ENCODE peak calls at places on chromosomes 16 and 17, in six cellular contexts. E is IMR-90, U is K562, D is GM12878, X is A549, P is HepG2. W is an unnamed sample.

GRCh38 chr16:11674001-11674817 is 6.0 kb downstream of the SNN start:
- DNase-seq in E (no peak), U (no peak), D (no peak), X (no peak), P (no peak), W (no peak)

GRCh38 chr17:45782889-45783592 is 1.1 kb upstream of the CRHR1 start:
- DNase-seq in E (no peak), U (peak), D (no peak), X (peak), P (no peak), W (peak)

GRCh38 chr17:66126231-66126630 is 65.7 kb downstream of the CEP112 start:
- DNase-seq in E (peak), U (no peak), D (no peak), X (no peak), P (no peak), W (no peak)

GRCh38 chr17:75909051-75909811 is 4.5 kb upstream of the MRPL38 start:
- DNase-seq in E (no peak), U (no peak), D (no peak), X (no peak), P (no peak), W (no peak)

GRCh38 chr17:5110816-5111215 is 862 bp downstream of the ZNF232 start:
- DNase-seq in E (no peak), U (no peak), D (no peak), X (no peak), P (peak), W (no peak)

GRCh38 chr17:33750943-33751701 is 458.0 kb upstream of the ASIC2 start:
- DNase-seq in E (peak), U (peak), D (peak), X (peak), P (peak), W (peak)

GRCh38 chr17:55063857-55064485 is 95.4 kb downstream of the STXBP4 start:
- DNase-seq in E (no peak), U (no peak), D (no peak), X (no peak), P (no peak), W (no peak)

GRCh38 chr17:10752696-10753095 is 22.9 kb upstream of the TMEM220 start:
- DNase-seq in E (no peak), U (no peak), D (no peak), X (no peak), P (no peak), W (no peak)

GRCh38 chr16:715448-716249 is 731 bp downstream of the METRN start:
- DNase-seq in E (no peak), U (peak), D (no peak), X (no peak), P (no peak), W (no peak)

GRCh38 chr16:5977329-5977728 is 879.7 kb upstream of the EEF2KMT start:
- DNase-seq in E (no peak), U (no peak), D (no peak), X (no peak), P (no peak), W (no peak)

GRCh38 chr17:10471853-10472252 is 2.5 kb upstream of the MYH4 start:
- DNase-seq in E (peak), U (no peak), D (no peak), X (no peak), P (no peak), W (no peak)

GRCh38 chr16:81697321-81697885 is 81.7 kb upstream of the PLCG2 start:
- DNase-seq in E (peak), U (peak), D (no peak), X (peak), P (peak), W (peak)

GRCh38 chr16:4272114-4272954 is 489 bp downstream of the TFAP4 start:
- DNase-seq in E (no peak), U (peak), D (no peak), X (peak), P (peak), W (peak)

GRCh38 chr17:38364741-38365140 is 13.1 kb downstream of the SOCS7 start:
- DNase-seq in E (no peak), U (no peak), D (no peak), X (no peak), P (no peak), W (no peak)

GRCh38 chr17:33983824-33984574 is 271.1 kb upstream of the CCL2 start:
- DNase-seq in E (no peak), U (no peak), D (no peak), X (no peak), P (no peak), W (no peak)

GRCh38 chr16:84899414-84899813 is 79.6 kb downstream of the CRISPLD2 start:
- DNase-seq in E (no peak), U (no peak), D (no peak), X (no peak), P (no peak), W (no peak)

GRCh38 chr17:30229012-30229411 is 6.5 kb downstream of the SLC6A4 start:
- DNase-seq in E (no peak), U (no peak), D (no peak), X (no peak), P (peak), W (no peak)

GRCh38 chr17:4161560-4162221 is 18.7 kb downstream of the CYB5D2 start:
- DNase-seq in E (no peak), U (peak), D (no peak), X (no peak), P (no peak), W (no peak)

GRCh38 chr16:60123387-60124023 is 1389.4 kb upstream of the GOT2 start:
- DNase-seq in E (no peak), U (no peak), D (no peak), X (no peak), P (no peak), W (no peak)

GRCh38 chr16:49543315-49543946 is 169.8 kb downstream of the C16orf78 start:
- DNase-seq in E (no peak), U (no peak), D (no peak), X (no peak), P (no peak), W (no peak)

GRCh38 chr16:19704321-19705130 is 13.5 kb downstream of the KNOP1 start:
- DNase-seq in E (peak), U (no peak), D (no peak), X (no peak), P (no peak), W (no peak)

GRCh38 chr17:80861360-80861861 is 130.2 kb upstream of the CHMP6 start:
- DNase-seq in E (no peak), U (no peak), D (no peak), X (no peak), P (no peak), W (no peak)
- TF ChIP-seq BHLHE40 in E (no peak), U (no peak), D (no peak), X (no peak), P (no peak), W (no peak)

DNA sequence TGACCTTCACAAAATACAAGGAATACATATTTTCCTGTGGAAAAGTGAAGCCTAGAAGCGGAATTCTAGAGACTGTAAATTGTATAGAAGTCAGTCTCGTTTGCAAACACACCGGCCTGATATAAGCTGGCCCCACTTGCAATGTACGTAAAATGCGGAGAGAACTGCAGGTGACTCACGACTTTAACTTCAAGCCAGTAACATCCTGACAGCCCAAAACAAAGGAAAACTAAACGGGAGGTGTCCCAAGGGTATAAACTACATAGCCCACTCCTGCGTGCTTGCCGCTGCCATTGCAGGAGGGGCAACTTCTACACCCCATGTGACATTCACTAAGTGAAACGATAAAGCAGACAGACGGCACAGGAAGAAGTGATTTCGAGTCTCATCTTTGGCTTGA is 101.6 kb downstream of the CYTH1 start:
- DNase-seq in E (no peak), U (no peak), D (no peak), X (no peak), P (no peak), W (no peak)
- TF ChIP-seq BHLHE40 in E (no peak), U (no peak), D (no peak), X (no peak), P (no peak), W (no peak)

GRCh38 chr16:29926675-29927522 is 873 bp upstream of the KCTD13 start:
- DNase-seq in E (peak), U (peak), D (no peak), X (peak), P (peak), W (peak)
- TF ChIP-seq BHLHE40 in E (no peak), U (no peak), D (no peak), X (no peak), P (no peak), W (no peak)

DNA sequence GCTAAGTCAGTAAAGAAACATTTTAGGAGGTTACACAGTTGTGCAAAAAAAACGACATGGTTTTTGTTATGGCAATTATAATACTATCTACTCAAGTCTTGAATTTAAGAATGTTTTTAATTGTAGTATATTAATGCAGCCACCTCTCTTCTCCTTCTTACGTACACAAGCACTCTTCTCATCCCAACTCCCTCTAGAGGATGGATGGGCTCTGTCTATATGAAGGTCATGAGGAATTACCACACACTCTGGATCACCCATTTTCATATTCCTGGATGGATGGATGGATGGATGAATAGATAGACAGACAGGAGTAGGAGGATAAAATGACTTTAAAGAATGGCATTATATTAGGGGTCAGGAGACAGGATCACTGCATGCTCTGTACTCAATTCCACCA is 120.0 kb downstream of the PHKB start:
- DNase-seq in E (no peak), U (no peak), D (no peak), X (no peak), P (peak), W (no peak)
- TF ChIP-seq BHLHE40 in E (no peak), U (no peak), D (no peak), X (no peak), P (no peak), W (no peak)

GRCh38 chr17:61400058-61400785 is 579 bp downstream of the TBX2 start:
- DNase-seq in E (peak), U (no peak), D (no peak), X (peak), P (no peak), W (peak)

GRCh38 chr17:61400786-61401279 is 1.2 kb downstream of the TBX2 start:
- DNase-seq in E (no peak), U (no peak), D (no peak), X (no peak), P (no peak), W (peak)

GRCh38 chr17:61401280-61402072 is 1.8 kb downstream of the TBX2 start:
- DNase-seq in E (peak), U (no peak), D (no peak), X (no peak), P (no peak), W (no peak)

GRCh38 chr17:61402978-61403845 is 3.6 kb downstream of the TBX2 start:
- DNase-seq in E (peak), U (no peak), D (no peak), X (no peak), P (no peak), W (no peak)

DNA sequence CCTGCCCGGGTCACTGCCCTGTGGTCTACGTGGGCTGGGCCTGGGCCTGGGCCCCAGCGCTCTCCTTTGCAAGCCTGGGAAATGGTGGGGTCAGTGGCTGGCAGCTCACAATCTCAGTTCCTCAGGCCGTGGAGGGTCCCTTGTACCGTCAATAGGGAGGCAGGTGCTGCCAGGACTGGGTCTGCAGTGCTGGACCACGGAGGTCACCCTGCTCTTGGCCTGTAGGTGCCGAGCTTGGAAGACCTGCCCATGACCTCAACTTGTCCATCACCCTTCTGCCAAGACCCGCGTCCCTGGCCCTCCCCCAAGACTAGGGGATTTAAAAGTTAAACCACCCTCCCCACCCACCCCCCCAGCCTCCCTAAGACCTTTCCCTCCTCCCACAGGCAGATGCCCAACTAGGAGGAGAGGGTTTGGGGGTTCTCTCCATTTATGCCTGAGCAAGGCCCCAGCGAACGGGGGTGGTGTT is 2.5 kb downstream of the TBX2 start:
- DNase-seq in E (no peak), U (no peak), D (no peak), X (no peak), P (no peak), W (no peak)
- TF ChIP-seq BHLHE40 in E (no peak), U (no peak), D (no peak), X (no peak), P (no peak), W (no peak)

GRCh38 chr17:59380474-59380873 is 49.0 kb downstream of the YPEL2 start:
- DNase-seq in E (no peak), U (no peak), D (no peak), X (no peak), P (no peak), W (no peak)

GRCh38 chr17:59381716-59382570 is 50.5 kb downstream of the YPEL2 start:
- DNase-seq in E (no peak), U (no peak), D (no peak), X (no peak), P (no peak), W (no peak)

GRCh38 chr17:59375858-59376257 is 44.4 kb downstream of the YPEL2 start:
- DNase-seq in E (no peak), U (no peak), D (peak), X (no peak), P (no peak), W (no peak)

GRCh38 chr17:59377410-59377809 is 46.0 kb downstream of the YPEL2 start:
- DNase-seq in E (peak), U (no peak), D (no peak), X (no peak), P (no peak), W (no peak)

DNA sequence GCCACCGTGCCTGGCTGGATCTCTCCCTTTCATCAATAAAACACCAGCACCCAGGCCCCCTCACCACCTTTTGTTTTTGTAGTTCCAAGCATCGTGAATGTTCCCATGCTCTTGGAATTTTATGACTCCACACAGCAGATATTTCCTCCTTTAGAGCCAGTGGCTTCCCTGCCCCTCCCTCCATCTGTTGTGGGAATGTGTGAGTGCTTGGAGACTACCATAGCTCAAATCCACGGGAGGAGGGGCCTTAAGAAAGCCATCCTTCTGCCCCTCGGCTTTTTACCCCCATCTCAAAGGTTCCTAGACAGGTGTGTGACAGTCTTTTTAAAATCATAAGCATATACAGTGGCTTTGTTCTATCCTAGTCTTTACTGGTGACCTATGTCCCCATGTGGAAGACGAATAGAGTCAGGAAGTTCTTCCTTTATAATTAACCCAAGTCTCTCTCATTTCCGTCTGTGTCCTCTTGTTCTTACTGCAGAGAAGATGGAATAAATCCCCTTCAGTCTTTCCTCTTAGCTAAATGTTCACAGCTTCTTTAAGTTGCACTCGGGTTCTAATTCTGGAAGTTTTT is 47.3 kb downstream of the YPEL2 start:
- DNase-seq in E (peak), U (no peak), D (no peak), X (no peak), P (no peak), W (no peak)
- TF ChIP-seq BHLHE40 in E (no peak), U (no peak), D (no peak), X (no peak), P (no peak), W (no peak)

GRCh38 chr17:39942076-39942475 is 14.5 kb downstream of the LRRC3C start:
- DNase-seq in E (no peak), U (no peak), D (no peak), X (no peak), P (no peak), W (no peak)

GRCh38 chr17:39938140-39938869 is 10.8 kb downstream of the LRRC3C start:
- DNase-seq in E (no peak), U (no peak), D (peak), X (no peak), P (peak), W (no peak)

GRCh38 chr17:39939031-39939430 is 11.5 kb downstream of the LRRC3C start:
- DNase-seq in E (no peak), U (no peak), D (no peak), X (no peak), P (no peak), W (no peak)

GRCh38 chr17:39937462-39937861 is 9.9 kb downstream of the LRRC3C start:
- DNase-seq in E (no peak), U (no peak), D (no peak), X (no peak), P (no peak), W (no peak)

DNA sequence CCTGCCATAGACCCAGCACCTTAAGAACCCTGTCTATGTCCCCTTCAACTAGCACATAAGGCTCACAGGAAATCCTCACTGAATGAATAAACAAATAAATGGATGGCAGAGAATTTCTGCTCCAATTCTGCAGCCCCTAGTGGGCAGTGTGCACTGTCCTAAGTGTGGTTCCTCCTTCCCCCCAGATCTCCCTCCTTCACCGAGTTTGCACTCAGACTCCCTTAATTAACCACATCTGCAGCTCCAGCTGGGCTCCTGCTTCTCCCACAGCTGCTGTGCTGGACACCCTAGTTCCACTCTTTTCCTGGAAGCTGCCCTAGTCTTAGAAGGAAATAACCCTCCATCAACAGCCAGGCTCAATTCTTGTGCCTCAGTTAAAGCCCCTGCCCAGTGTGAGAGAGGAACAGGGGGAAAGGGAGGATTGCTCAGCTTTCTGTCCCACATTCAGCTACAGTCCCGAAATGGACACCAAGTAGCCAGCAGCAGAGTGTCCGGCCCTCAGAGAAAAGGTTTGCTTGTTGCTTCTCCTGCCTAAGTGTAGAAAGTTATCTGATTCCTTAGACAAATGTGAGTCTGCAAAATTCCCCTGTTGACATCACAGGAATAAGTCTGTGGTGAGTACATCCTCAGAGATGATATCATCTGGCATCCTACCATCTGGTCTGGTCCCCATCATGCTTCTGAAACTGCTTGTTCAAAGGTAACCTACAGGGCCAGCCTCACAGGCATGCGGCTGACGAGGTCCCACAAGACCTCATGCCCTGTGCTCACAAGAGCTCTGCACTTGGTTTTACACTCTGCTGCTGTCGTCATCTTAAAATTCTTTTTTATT is 12.3 kb downstream of the LRRC3C start:
- DNase-seq in E (peak), U (peak), D (peak), X (peak), P (no peak), W (peak)
- TF ChIP-seq BHLHE40 in E (no peak), U (no peak), D (peak), X (no peak), P (no peak), W (no peak)

DNA sequence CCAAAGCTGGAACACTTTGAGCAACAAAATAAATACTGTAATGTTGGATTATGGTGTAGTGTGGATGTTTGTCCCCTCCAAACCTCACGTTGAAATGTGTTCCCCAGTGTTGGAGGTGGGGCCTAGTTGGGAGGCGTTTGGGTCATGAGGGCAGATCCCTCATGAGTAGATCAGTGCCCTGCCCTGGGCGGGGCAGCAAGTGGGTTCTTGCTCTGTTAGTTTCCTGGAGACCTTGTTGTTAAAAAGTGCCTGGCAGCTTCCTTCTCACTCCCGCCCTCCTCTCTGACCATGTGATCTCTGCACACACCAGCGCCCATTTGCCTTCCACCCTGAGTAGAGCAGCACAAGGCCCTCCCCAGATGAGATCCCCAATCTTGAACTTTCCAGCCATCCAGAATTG is 67.6 kb downstream of the MPRIP start:
- DNase-seq in E (no peak), U (no peak), D (no peak), X (no peak), P (no peak), W (no peak)
- TF ChIP-seq BHLHE40 in E (no peak), U (no peak), D (no peak), X (no peak), P (no peak), W (no peak)

GRCh38 chr17:43467981-43468541 is 15.7 kb upstream of the DHX8 start:
- DNase-seq in E (peak), U (no peak), D (no peak), X (no peak), P (no peak), W (no peak)
- TF ChIP-seq BHLHE40 in E (peak), U (no peak), D (no peak), X (no peak), P (no peak), W (no peak)

GRCh38 chr16:89490386-89491237 is at the start of gene ANKRD11:
- DNase-seq in E (peak), U (peak), D (peak), X (peak), P (peak), W (peak)

GRCh38 chr16:89489731-89490385 is 503 bp downstream of the ANKRD11 start:
- DNase-seq in E (no peak), U (no peak), D (no peak), X (no peak), P (no peak), W (no peak)

GRCh38 chr16:89491974-89492687 is 1.8 kb upstream of the ANKRD11 start:
- DNase-seq in E (no peak), U (peak), D (no peak), X (no peak), P (no peak), W (no peak)

GRCh38 chr16:89491238-89491869 is 993 bp upstream of the ANKRD11 start:
- DNase-seq in E (no peak), U (no peak), D (no peak), X (peak), P (peak), W (no peak)

GRCh38 chr16:89489040-89489721 is 1.2 kb downstream of the ANKRD11 start:
- DNase-seq in E (peak), U (peak), D (peak), X (peak), P (peak), W (peak)
- TF ChIP-seq BHLHE40 in E (peak), U (no peak), D (peak), X (no peak), P (no peak), W (no peak)